ENCODE peak calls at places on chromosome 19, in six cellular contexts. O, B, A, T, J and N are unnamed samples.

GRCh38 chr19:4639531-4640246 is 373 bp downstream of the TNFAIP8L1 start:
- DNase-seq in B (no peak), A (no peak), J (no peak), T (no peak), O (no peak), N (no peak)

GRCh38 chr19:12330340-12330739 is 3.1 kb downstream of the ZNF563 start:
- DNase-seq in O (no peak), T (no peak), A (no peak), J (no peak), B (no peak), N (no peak)

GRCh38 chr19:42184401-42184861 is 33.0 kb downstream of the DEDD2 start:
- DNase-seq in J (peak), O (peak), T (peak), B (peak), A (peak), N (peak)

GRCh38 chr19:11699931-11700794 is 38.6 kb downstream of the ZNF823 start:
- DNase-seq in B (no peak), A (no peak), J (no peak), O (no peak), T (no peak), N (no peak)

GRCh38 chr19:7973883-7974282 is 30.4 kb upstream of the TIMM44 start:
- DNase-seq in J (no peak), T (no peak), B (no peak), A (no peak), O (no peak), N (no peak)

GRCh38 chr19:7670150-7670784 is 1.4 kb downstream of the RETN start:
- DNase-seq in B (no peak), J (no peak), O (no peak), T (no peak), A (no peak), N (no peak)

GRCh38 chr19:572891-573825 is 762 bp downstream of the BSG start:
- DNase-seq in J (no peak), T (peak), A (no peak), O (no peak), B (no peak), N (no peak)

GRCh38 chr19:35048911-35049411 is 7.4 kb downstream of the HPN start:
- DNase-seq in B (no peak), O (no peak), T (no peak), J (no peak), A (no peak), N (no peak)

GRCh38 chr19:47713046-47714021 is at the start of gene EHD2:
- DNase-seq in J (peak), B (peak), T (peak), A (no peak), O (no peak), N (no peak)

GRCh38 chr19:55857149-55857548 is 20.8 kb downstream of the NLRP4 start:
- DNase-seq in T (no peak), A (no peak), J (no peak), O (no peak), B (no peak), N (no peak)

GRCh38 chr19:51407631-51408131 is 9.8 kb downstream of the SIGLEC10 start:
- DNase-seq in B (no peak), O (no peak), A (no peak), J (no peak), T (no peak), N (no peak)

GRCh38 chr19:52991484-52991883 is 22.2 kb upstream of the ERVV-1 start:
- DNase-seq in T (no peak), A (no peak), O (no peak), B (no peak), J (peak), N (no peak)

GRCh38 chr19:45773384-45773783 is 4.3 kb upstream of the SIX5 start:
- DNase-seq in B (no peak), T (no peak), J (no peak), O (no peak), A (no peak), N (no peak)

GRCh38 chr19:2139385-2140192 is 11.8 kb downstream of the AP3D1 start:
- DNase-seq in O (no peak), B (no peak), T (no peak), A (no peak), J (no peak), N (no peak)

GRCh38 chr19:44891016-44891882 is at the start of gene TOMM40:
- DNase-seq in T (no peak), J (peak), A (peak), O (peak), B (peak), N (no peak)

GRCh38 chr19:54461201-54462071 is 2.1 kb downstream of the LENG9 start:
- DNase-seq in J (no peak), B (no peak), A (no peak), O (no peak), T (no peak), N (no peak)

GRCh38 chr19:7792286-7792685 is 29.2 kb downstream of the CLEC4M start:
- DNase-seq in A (no peak), T (no peak), J (no peak), B (no peak), O (no peak), N (no peak)

GRCh38 chr19:55066107-55066709 is 3.3 kb upstream of the RDH13 start:
- DNase-seq in O (no peak), A (no peak), B (no peak), J (no peak), T (no peak), N (no peak)

GRCh38 chr19:58543826-58544590 is at the start of gene TRIM28:
- DNase-seq in B (peak), J (peak), O (no peak), A (no peak), T (peak), N (peak)

GRCh38 chr19:54850930-54851329 is 687 bp downstream of the KIR3DL2 start:
- DNase-seq in T (no peak), B (no peak), J (no peak), O (no peak), A (no peak), N (no peak)

GRCh38 chr19:11480081-11480926 is 542 bp downstream of the ELAVL3 start:
- DNase-seq in A (no peak), O (no peak), J (no peak), T (no peak), B (no peak), N (no peak)

GRCh38 chr19:50858896-50859295 is 4.2 kb downstream of the KLK3 start:
- DNase-seq in O (peak), J (no peak), A (peak), B (no peak), T (no peak), N (no peak)

GRCh38 chr19:347946-348861 is 3.6 kb upstream of the MIER2 start:
- DNase-seq in B (no peak), J (no peak), T (no peak), A (no peak), O (no peak), N (no peak)

GRCh38 chr19:34310494-34310981 is 54.5 kb upstream of the GPI start:
- DNase-seq in T (no peak), O (peak), A (no peak), B (no peak), J (no peak), N (no peak)

GRCh38 chr19:50817941-50818858 is 5.4 kb downstream of the KLK1 start:
- DNase-seq in O (no peak), J (no peak), B (peak), T (no peak), A (no peak), N (no peak)

GRCh38 chr19:34772697-34773554 is at the start of gene ZNF599:
- DNase-seq in B (peak), T (peak), O (peak), A (peak), J (peak), N (peak)

GRCh38 chr19:1862424-1863307 is 713 bp downstream of the KLF16 start:
- DNase-seq in O (no peak), J (no peak), A (no peak), B (no peak), T (no peak), N (no peak)

GRCh38 chr19:10305139-10305806 is 4.3 kb downstream of the ZGLP1 start:
- DNase-seq in T (no peak), B (no peak), J (no peak), O (no peak), A (no peak), N (no peak)